ENCODE peak calls at places on chromosomes 11 and 22, in seven cellular contexts. Z is IMR-90, H is mesenchymal stem cell, G is H9, L is neuronal stem cell, V is mesendoderm, I is H1. P is an unnamed sample.

GRCh38 chr11:11856638-11857037 is 14.9 kb downstream of the USP47 start:
- DNase-seq in L (no peak), I (no peak), G (no peak), V (no peak), Z (no peak), H (no peak), P (no peak)

GRCh38 chr11:60871378-60872061 is 4.2 kb downstream of the ZP1 start:
- DNase-seq in G (no peak), L (no peak), Z (peak; percentile 42), V (no peak), I (no peak), H (peak; percentile 46), P (no peak)

GRCh38 chr11:7559404-7560283 is 45.8 kb downstream of the PPFIBP2 start:
- DNase-seq in V (no peak), Z (no peak), H (no peak), I (no peak), L (no peak), G (no peak), P (no peak)

GRCh38 chr11:11396290-11397042 is 43.4 kb upstream of the CSNK2A3 start:
- DNase-seq in V (peak; percentile 80), L (no peak), I (no peak), G (no peak), H (peak; percentile 96), Z (peak; percentile 97), P (peak; percentile 25)

GRCh38 chr11:77602385-77603105 is 12.8 kb downstream of the AQP11 start:
- DNase-seq in V (no peak), H (peak; percentile 72), I (no peak), Z (peak; percentile 90), G (no peak), L (no peak), P (peak; percentile 7)

GRCh38 chr11:77206264-77207018 is 78.4 kb downstream of the MYO7A start:
- DNase-seq in V (no peak), H (no peak), L (no peak), I (no peak), Z (no peak), G (no peak), P (no peak)

GRCh38 chr22:50260801-50261614 is 475 bp downstream of the MAPK12 start:
- DNase-seq in Z (peak; percentile 67), G (no peak), V (no peak), L (no peak), H (peak; percentile 72), I (peak; percentile 72), P (peak; percentile 49)

GRCh38 chr22:20987375-20987774 is 5.3 kb downstream of the LZTR1 start:
- DNase-seq in Z (no peak), G (no peak), H (no peak), I (no peak), L (no peak), V (no peak), P (no peak)

GRCh38 chr11:35167451-35167954 is 28.5 kb downstream of the CD44 start:
- DNase-seq in I (no peak), V (no peak), G (no peak), Z (no peak), L (no peak), H (no peak), P (no peak)

GRCh38 chr11:20087118-20087521 is 73.2 kb downstream of the DBX1 start:
- DNase-seq in H (no peak), V (no peak), I (no peak), L (no peak), Z (peak; percentile 76), G (no peak), P (no peak)

GRCh38 chr11:100827934-100828661 is 141.0 kb downstream of the ARHGAP42 start:
- DNase-seq in H (peak; percentile 75), I (no peak), G (peak; percentile 44), V (peak; percentile 92), L (no peak), Z (peak; percentile 84), P (peak; percentile 18)

GRCh38 chr11:109729761-109730160 is 307.8 kb downstream of the C11orf87 start:
- DNase-seq in H (no peak), G (no peak), Z (no peak), L (no peak), V (no peak), I (no peak), P (no peak)

GRCh38 chr22:41394012-41394356 is 12.2 kb downstream of the TEF start:
- DNase-seq in V (no peak), Z (no peak), I (no peak), L (no peak), H (no peak), G (no peak), P (no peak)

GRCh38 chr11:34953955-34954354 is 37.5 kb downstream of the PDHX start:
- DNase-seq in H (no peak), Z (peak; percentile 12), V (no peak), G (no peak), I (no peak), L (no peak), P (no peak)

GRCh38 chr22:32016081-32016480 is 27.0 kb upstream of the SLC5A1 start:
- DNase-seq in Z (no peak), V (no peak), H (no peak), L (no peak), G (no peak), I (no peak), P (no peak)

GRCh38 chr11:128503231-128503991 is 83.9 kb downstream of the ETS1 start:
- DNase-seq in G (no peak), Z (peak; percentile 96), H (peak; percentile 96), L (no peak), I (no peak), V (peak; percentile 66), P (no peak)

GRCh38 chr11:88886796-88887195 is 179.0 kb downstream of the GRM5 start:
- DNase-seq in L (peak; percentile 0), V (peak; percentile 64), Z (peak; percentile 46), H (no peak), G (peak; percentile 43), I (peak; percentile 63), P (peak; percentile 11)

GRCh38 chr11:72336163-72336562 is 92.2 kb upstream of the PHOX2A start:
- DNase-seq in G (no peak), Z (no peak), I (no peak), H (peak; percentile 8), L (no peak), V (no peak), P (no peak)

GRCh38 chr11:70619591-70619990 is 221.3 kb downstream of the CTTN start:
- DNase-seq in L (no peak), H (no peak), I (no peak), G (no peak), V (no peak), Z (no peak), P (no peak)

GRCh38 chr22:36569999-36570398 is 41.0 kb upstream of the EIF3D start:
- DNase-seq in Z (peak; percentile 27), I (peak; percentile 79), V (peak; percentile 80), L (peak; percentile 21), G (peak; percentile 83), H (no peak), P (peak; percentile 57)

GRCh38 chr22:26617251-26618199 is at the start of gene CRYBB1:
- DNase-seq in H (no peak), G (no peak), V (peak; percentile 86), I (peak; percentile 53), L (peak; percentile 42), Z (peak; percentile 36), P (no peak)

GRCh38 chr22:23179381-23180294 is 671 bp upstream of the BCR start:
- DNase-seq in I (no peak), L (no peak), G (no peak), V (peak; percentile 26), Z (no peak), H (no peak), P (peak; percentile 57)

GRCh38 chr11:69463181-69463891 is 18.1 kb upstream of the LINC01488 start:
- DNase-seq in V (peak; percentile 71), H (peak; percentile 89), Z (peak; percentile 80), L (no peak), G (no peak), I (no peak), P (no peak)
- H2BK120ac ChIP-seq in V (no peak overlapping the region), H (no peak overlapping the region), Z (peak overlapping the region; percentile 37), L (no peak overlapping the region), G (no peak overlapping the region), I (no peak overlapping the region), P (no peak overlapping the region)

DNA sequence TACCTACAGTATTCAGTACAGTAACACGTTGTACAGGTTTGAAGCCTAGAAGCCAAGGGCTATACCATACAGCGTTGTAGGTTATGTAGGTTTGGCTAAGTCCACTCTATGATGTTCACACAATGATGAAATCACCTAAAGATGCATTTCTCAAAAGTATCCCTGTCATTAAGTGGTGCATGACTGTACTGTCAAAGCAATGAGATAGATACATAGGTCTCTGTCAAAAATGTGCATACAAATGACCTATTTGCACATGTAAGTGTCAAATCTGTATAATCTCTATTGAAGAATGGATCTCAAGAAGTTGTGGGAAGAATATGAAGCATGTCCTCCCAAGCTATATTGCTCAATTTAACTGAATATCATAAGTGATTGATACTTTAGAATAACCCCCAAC is 11.9 kb upstream of the DDI1 start:
- DNase-seq in Z (no peak), I (no peak), H (no peak), L (no peak), V (no peak), G (no peak), P (no peak)
- H4K8ac ChIP-seq in Z (no peak overlapping the region), I (no peak overlapping the region), H (no peak overlapping the region), L (no peak overlapping the region), V (no peak overlapping the region), G (no peak overlapping the region), P (no peak overlapping the region)

GRCh38 chr11:116043857-116044256 is 539.6 kb upstream of the CADM1 start:
- DNase-seq in G (no peak), I (no peak), L (no peak), V (no peak), Z (no peak), H (no peak), P (no peak)

GRCh38 chr11:116042125-116042524 is 537.9 kb upstream of the CADM1 start:
- DNase-seq in I (no peak), H (no peak), Z (no peak), V (no peak), L (no peak), G (no peak), P (no peak)

GRCh38 chr11:116044520-116044919 is 540.3 kb upstream of the CADM1 start:
- DNase-seq in L (no peak), I (no peak), Z (no peak), G (peak; percentile 17), H (no peak), V (peak; percentile 60), P (no peak)

GRCh38 chr11:116046127-116046526 is 541.9 kb upstream of the CADM1 start:
- DNase-seq in V (no peak), Z (no peak), L (no peak), I (no peak), H (no peak), G (peak; percentile 8), P (no peak)

GRCh38 chr11:116044946-116045345 is 540.7 kb upstream of the CADM1 start:
- DNase-seq in G (peak; percentile 21), H (no peak), I (no peak), L (no peak), Z (no peak), V (peak; percentile 35), P (no peak)
- H3K23ac ChIP-seq in G (no peak overlapping the region), H (no peak overlapping the region), I (no peak overlapping the region), L (no peak overlapping the region), Z (no peak overlapping the region), V (no peak overlapping the region), P (no peak overlapping the region)

DNA sequence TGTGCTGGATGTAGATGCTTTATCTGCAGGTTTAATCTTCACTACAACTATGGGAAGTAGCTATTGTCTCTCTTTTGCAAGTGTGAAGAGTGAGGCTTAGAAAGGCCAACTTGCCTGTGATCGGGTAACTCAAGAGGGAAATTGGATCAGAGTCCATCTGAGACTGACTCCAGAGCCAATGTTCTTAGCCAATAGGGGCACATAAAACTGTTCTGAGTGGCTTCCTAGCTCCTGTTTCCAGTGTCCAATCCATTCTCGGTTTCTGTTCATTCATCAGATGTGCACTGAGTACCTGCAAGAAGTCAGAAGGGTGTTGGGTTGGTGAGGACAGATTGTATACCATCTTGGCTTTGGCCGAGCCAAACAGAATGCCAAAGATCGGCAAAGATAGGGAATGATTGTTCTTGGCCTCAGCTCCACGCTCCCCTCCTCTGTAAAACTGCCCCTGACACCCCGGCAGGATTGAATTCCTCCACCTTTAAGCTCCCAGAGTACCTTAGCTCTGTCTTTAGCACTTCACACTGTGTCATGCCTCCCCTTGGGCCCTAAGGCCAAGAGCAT is 100.0 kb downstream of the PTPRJ start:
- DNase-seq in H (no peak), Z (no peak), V (no peak), G (no peak), I (no peak), L (no peak), P (no peak)
- H2BK120ac ChIP-seq in H (no peak overlapping the region), Z (no peak overlapping the region), V (no peak overlapping the region), G (no peak overlapping the region), I (no peak overlapping the region), L (no peak overlapping the region), P (no peak overlapping the region)

P was measured in trophoblast cell.